ENCODE peak calls at places on chromosomes 7 and 10, in nine cellular contexts. L is GF-D8; E is activated naive CD8-positive, alpha-beta T cell treated with anti-CD3 and anti-CD28 coated beads, Interleukin-2, amount 50 U/mL, for 24 hours; M is AG08396; H is IMR-90; I is foreskin fibroblast; W is amniotic stem cell; N is body of pancreas; B is C1 segment of cervical spinal cord. P is an unnamed sample.

GRCh38 chr10:118253397-118253796 is 88.7 kb downstream of the FAM204A start:
- DNase-seq in L (no peak), M (no peak), W (no peak), B (no peak), E (no peak), I (no peak), N (no peak), H (no peak), P (no peak)

GRCh38 chr7:104272767-104273384 is 55.5 kb upstream of the LHFPL3 start:
- DNase-seq in I (peak), H (peak), M (peak), W (no peak), B (no peak), N (peak), E (no peak), L (no peak), P (no peak)

GRCh38 chr7:151699147-151699546 is 177.8 kb downstream of the PRKAG2 start:
- DNase-seq in M (no peak), I (peak), E (no peak), W (no peak), H (peak), B (no peak), L (no peak), N (no peak), P (peak)

GRCh38 chr10:129537178-129537577 is 70.1 kb downstream of the MGMT start:
- DNase-seq in E (no peak), H (no peak), N (no peak), I (no peak), B (no peak), L (no peak), W (no peak), M (no peak), P (no peak)

GRCh38 chr7:52825611-52826010 is 209.8 kb upstream of the POM121L12 start:
- DNase-seq in B (no peak), W (no peak), N (no peak), L (no peak), M (no peak), H (no peak), E (no peak), I (no peak), P (no peak)

GRCh38 chr10:49185213-49185612 is 3.0 kb downstream of the TMEM273 start:
- DNase-seq in E (no peak), W (no peak), B (no peak), H (no peak), M (no peak), L (no peak), N (no peak), I (no peak), P (no peak)

GRCh38 chr7:4610768-4611467 is 71.2 kb upstream of the FOXK1 start:
- DNase-seq in H (peak), L (peak), N (peak), B (no peak), I (peak), M (peak), W (no peak), E (peak), P (no peak)

GRCh38 chr7:28955723-28956607 is 2.2 kb downstream of the TRIL start:
- DNase-seq in L (no peak), N (peak), E (peak), M (peak), W (no peak), I (peak), H (peak), B (no peak), P (no peak)

GRCh38 chr7:80600046-80600445 is 38.4 kb upstream of the CD36 start:
- DNase-seq in I (no peak), B (no peak), M (no peak), H (no peak), W (no peak), N (no peak), L (no peak), E (no peak), P (no peak)

GRCh38 chr7:6646380-6646950 is 9.3 kb downstream of the ZNF316 start:
- DNase-seq in B (no peak), L (no peak), H (no peak), W (no peak), E (no peak), M (no peak), N (no peak), I (no peak), P (no peak)

GRCh38 chr7:50962281-50962883 is 179.7 kb upstream of the GRB10 start:
- DNase-seq in E (no peak), L (no peak), N (no peak), W (no peak), B (no peak), H (no peak), M (no peak), I (no peak), P (no peak)

GRCh38 chr10:132733926-132734325 is 52.0 kb downstream of the NKX6-2 start:
- DNase-seq in B (no peak), N (no peak), H (no peak), M (no peak), L (no peak), I (no peak), W (no peak), E (no peak), P (no peak)

GRCh38 chr10:43105119-43105792 is 28.4 kb downstream of the RET start:
- DNase-seq in I (peak), B (no peak), H (peak), E (peak), N (peak), W (peak), L (peak), M (peak), P (peak)

GRCh38 chr10:110141185-110141584 is 66.2 kb upstream of the MXI1 start:
- DNase-seq in M (no peak), W (no peak), E (no peak), N (no peak), H (peak), I (peak), B (no peak), L (peak), P (no peak)

GRCh38 chr7:36995776-36996175 is 271.5 kb upstream of the AOAH start:
- DNase-seq in H (no peak), M (no peak), L (no peak), N (no peak), B (no peak), W (no peak), I (no peak), E (no peak), P (no peak)

GRCh38 chr7:87627634-87627994 is 584 bp upstream of the RUNDC3B start:
- DNase-seq in N (peak), M (no peak), I (no peak), B (no peak), H (no peak), L (no peak), E (no peak), W (no peak), P (no peak)

GRCh38 chr10:78913219-78914059 is 155.3 kb upstream of the ZMIZ1 start:
- DNase-seq in B (peak), E (no peak), W (no peak), L (no peak), H (no peak), M (no peak), I (no peak), N (peak), P (no peak)